ENCODE peak calls at places on chromosome 10, in four cellular contexts. One of them, this sample, is unnamed. For H3K79me1, the result is how much of the 10 kb centered on the place peaks cover.

GRCh38 chr10:95456486-95456885 is 104.7 kb downstream of the SORBS1 start:
- DNase-seq in IMR-90: no peak
- DNase-seq in H9: no peak
- DNase-seq in neuronal stem cell: no peak
- DNase-seq in this sample: peak

GRCh38 chr10:6195376-6195775 is 7.4 kb upstream of the PFKFB3 start:
- DNase-seq in IMR-90: peak
- DNase-seq in H9: no peak
- DNase-seq in neuronal stem cell: no peak
- DNase-seq in this sample: no peak

GRCh38 chr10:62561151-62561550 is 187.0 kb downstream of the ZNF365 start:
- DNase-seq in IMR-90: peak
- DNase-seq in H9: no peak
- DNase-seq in neuronal stem cell: no peak
- DNase-seq in this sample: no peak

GRCh38 chr10:24645784-24646183 is 77.9 kb downstream of the ARHGAP21 start:
- DNase-seq in IMR-90: peak
- DNase-seq in H9: no peak
- DNase-seq in neuronal stem cell: no peak
- DNase-seq in this sample: no peak

GRCh38 chr10:7610651-7611389 is 55.9 kb downstream of the ITIH5 start:
- DNase-seq in IMR-90: peak
- DNase-seq in H9: no peak
- DNase-seq in neuronal stem cell: no peak
- DNase-seq in this sample: peak

GRCh38 chr10:114758331-114758730 is 63.2 kb upstream of the FHIP2A start:
- DNase-seq in IMR-90: peak
- DNase-seq in H9: no peak
- DNase-seq in neuronal stem cell: no peak
- DNase-seq in this sample: no peak

GRCh38 chr10:34405611-34406462 is 409.3 kb downstream of the PARD3 start:
- DNase-seq in IMR-90: peak
- DNase-seq in H9: no peak
- DNase-seq in neuronal stem cell: no peak
- DNase-seq in this sample: no peak

GRCh38 chr10:76881477-76882220 is 756.0 kb downstream of the KCNMA1 start:
- DNase-seq in IMR-90: peak
- DNase-seq in H9: no peak
- DNase-seq in neuronal stem cell: no peak
- DNase-seq in this sample: no peak

GRCh38 chr10:14926061-14926470 is 27.8 kb downstream of the DCLRE1C start:
- DNase-seq in IMR-90: no peak
- DNase-seq in H9: no peak
- DNase-seq in neuronal stem cell: no peak
- DNase-seq in this sample: no peak

GRCh38 chr10:124657806-124658205 is 86.4 kb downstream of the FAM53B start:
- DNase-seq in IMR-90: peak
- DNase-seq in H9: no peak
- DNase-seq in neuronal stem cell: no peak
- DNase-seq in this sample: no peak

GRCh38 chr10:21336476-21337170 is 188.9 kb downstream of the SKIDA1 start:
- DNase-seq in IMR-90: peak
- DNase-seq in H9: peak
- DNase-seq in neuronal stem cell: peak
- DNase-seq in this sample: peak

GRCh38 chr10:97407952-97408248 is 6.8 kb upstream of the RRP12 start:
- DNase-seq in IMR-90: no peak
- DNase-seq in H9: no peak
- DNase-seq in neuronal stem cell: no peak
- DNase-seq in this sample: no peak

GRCh38 chr10:14625210-14625621 is 149.5 kb downstream of the FAM107B start:
- DNase-seq in IMR-90: no peak
- DNase-seq in H9: no peak
- DNase-seq in neuronal stem cell: no peak
- DNase-seq in this sample: no peak

GRCh38 chr10:97095701-97096300 is 90.0 kb downstream of the SLIT1 start:
- DNase-seq in IMR-90: no peak
- DNase-seq in H9: no peak
- DNase-seq in neuronal stem cell: no peak
- DNase-seq in this sample: no peak

GRCh38 chr10:79559726-79560125 is 481 bp downstream of the SFTPA2 start:
- DNase-seq in IMR-90: peak
- DNase-seq in H9: no peak
- DNase-seq in neuronal stem cell: no peak
- DNase-seq in this sample: peak

GRCh38 chr10:26311383-26311940 is 94.9 kb downstream of the GAD2 start:
- DNase-seq in IMR-90: no peak
- DNase-seq in H9: peak
- DNase-seq in neuronal stem cell: no peak
- DNase-seq in this sample: peak

GRCh38 chr10:74738052-74738451 is 88.3 kb upstream of the KAT6B start:
- DNase-seq in IMR-90: peak
- DNase-seq in H9: no peak
- DNase-seq in neuronal stem cell: no peak
- DNase-seq in this sample: peak

GRCh38 chr10:129741280-129741977 is 222.6 kb downstream of the EBF3 start:
- DNase-seq in IMR-90: no peak
- DNase-seq in H9: peak
- DNase-seq in neuronal stem cell: no peak
- DNase-seq in this sample: no peak

GRCh38 chr10:82943142-82943541 is 1068.1 kb downstream of the NRG3 start:
- DNase-seq in IMR-90: no peak
- DNase-seq in H9: no peak
- DNase-seq in neuronal stem cell: no peak
- DNase-seq in this sample: no peak

GRCh38 chr10:5895804-5896203 is 5.8 kb downstream of the FBH1 start:
- DNase-seq in IMR-90: no peak
- DNase-seq in H9: no peak
- DNase-seq in neuronal stem cell: no peak
- DNase-seq in this sample: no peak

GRCh38 chr10:25178411-25178810 is 3.6 kb downstream of the GPR158 start:
- DNase-seq in IMR-90: no peak
- DNase-seq in H9: no peak
- DNase-seq in neuronal stem cell: no peak
- DNase-seq in this sample: no peak

GRCh38 chr10:14004536-14004935 is 326.2 kb downstream of the FRMD4A start:
- DNase-seq in IMR-90: peak
- DNase-seq in H9: no peak
- DNase-seq in neuronal stem cell: no peak
- DNase-seq in this sample: no peak

GRCh38 chr10:71009031-71009605 is 120.8 kb upstream of the PCBD1 start:
- DNase-seq in IMR-90: no peak
- DNase-seq in H9: no peak
- DNase-seq in neuronal stem cell: no peak
- DNase-seq in this sample: no peak

GRCh38 chr10:123521076-123521475 is 145.1 kb upstream of the GPR26 start:
- DNase-seq in IMR-90: no peak
- DNase-seq in H9: no peak
- DNase-seq in neuronal stem cell: no peak
- DNase-seq in this sample: no peak

GRCh38 chr10:91604936-91605534 is 27.8 kb downstream of the PPP1R3C start:
- DNase-seq in IMR-90: peak
- DNase-seq in H9: no peak
- DNase-seq in neuronal stem cell: no peak
- DNase-seq in this sample: no peak

GRCh38 chr10:119658274-119658673 is 7.1 kb downstream of the BAG3 start:
- DNase-seq in IMR-90: peak
- DNase-seq in H9: peak
- DNase-seq in neuronal stem cell: no peak
- DNase-seq in this sample: peak

GRCh38 chr10:57338823-57339558 is 928.7 kb downstream of the IPMK start:
- DNase-seq in IMR-90: peak
- DNase-seq in H9: peak
- DNase-seq in neuronal stem cell: peak
- DNase-seq in this sample: peak

GRCh38 chr10:110042891-110043290 is 35.1 kb downstream of the ADD3 start:
- DNase-seq in IMR-90: no peak
- DNase-seq in H9: no peak
- DNase-seq in neuronal stem cell: no peak
- DNase-seq in this sample: no peak

GRCh38 chr10:124470544-124471449 is 9.2 kb downstream of the LHPP start:
- DNase-seq in IMR-90: no peak
- DNase-seq in H9: no peak
- DNase-seq in neuronal stem cell: no peak
- DNase-seq in this sample: no peak

GRCh38 chr10:127338391-127339108 is 142.2 kb upstream of the INSYN2A start:
- DNase-seq in IMR-90: no peak
- DNase-seq in H9: no peak
- DNase-seq in neuronal stem cell: no peak
- DNase-seq in this sample: no peak

DNA sequence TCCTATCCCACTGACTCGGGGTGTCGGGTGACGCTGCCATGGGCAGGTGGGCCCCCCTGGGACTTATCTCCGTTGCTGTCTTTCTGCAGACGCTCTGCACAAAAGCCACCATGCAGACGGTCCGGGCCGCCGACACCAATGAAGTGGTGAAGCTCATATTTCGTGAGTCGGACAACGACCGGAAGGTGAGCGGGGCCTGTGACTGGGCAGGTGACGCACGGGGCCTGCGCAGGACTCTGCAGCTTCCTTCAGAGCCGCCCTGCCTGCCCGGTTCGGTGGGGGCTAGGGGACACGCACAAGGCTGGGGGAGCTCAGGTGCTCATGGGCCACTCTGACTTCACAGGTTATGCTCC is 36.5 kb downstream of the NKX6-2 start:
- DNase-seq in IMR-90: no peak
- DNase-seq in H9: no peak
- DNase-seq in neuronal stem cell: no peak
- DNase-seq in this sample: no peak
- H4K8ac ChIP-seq in IMR-90: no peak
- H4K8ac ChIP-seq in H9: no peak
- H4K8ac ChIP-seq in neuronal stem cell: no peak
- H4K8ac ChIP-seq in this sample: no peak

GRCh38 chr10:122045212-122045611 is 56.2 kb downstream of the TACC2 start:
- DNase-seq in IMR-90: no peak
- DNase-seq in H9: no peak
- DNase-seq in neuronal stem cell: no peak
- DNase-seq in this sample: no peak
- H2BK120ac ChIP-seq in IMR-90: no peak
- H2BK120ac ChIP-seq in H9: no peak
- H2BK120ac ChIP-seq in neuronal stem cell: no peak
- H2BK120ac ChIP-seq in this sample: no peak

GRCh38 chr10:69331161-69331560 is 52.9 kb downstream of the HK1 start:
- DNase-seq in IMR-90: no peak
- DNase-seq in H9: no peak
- DNase-seq in neuronal stem cell: no peak
- DNase-seq in this sample: no peak

GRCh38 chr10:69334258-69335062 is 56.2 kb downstream of the HK1 start:
- DNase-seq in IMR-90: no peak
- DNase-seq in H9: peak
- DNase-seq in neuronal stem cell: no peak
- DNase-seq in this sample: peak

GRCh38 chr10:69332278-69333010 is 54.1 kb downstream of the HK1 start:
- DNase-seq in IMR-90: no peak
- DNase-seq in H9: no peak
- DNase-seq in neuronal stem cell: no peak
- DNase-seq in this sample: no peak

GRCh38 chr10:69335063-69335587 is 56.8 kb downstream of the HK1 start:
- DNase-seq in IMR-90: no peak
- DNase-seq in H9: no peak
- DNase-seq in neuronal stem cell: no peak
- DNase-seq in this sample: no peak

GRCh38 chr10:69333205-69333604 is 54.9 kb downstream of the HK1 start:
- DNase-seq in IMR-90: no peak
- DNase-seq in H9: peak
- DNase-seq in neuronal stem cell: no peak
- DNase-seq in this sample: peak
- H3K79me1 ChIP-seq in IMR-90: under half
- H3K79me1 ChIP-seq in H9: under half
- H3K79me1 ChIP-seq in neuronal stem cell: under half
- H3K79me1 ChIP-seq in this sample: under half

DNA sequence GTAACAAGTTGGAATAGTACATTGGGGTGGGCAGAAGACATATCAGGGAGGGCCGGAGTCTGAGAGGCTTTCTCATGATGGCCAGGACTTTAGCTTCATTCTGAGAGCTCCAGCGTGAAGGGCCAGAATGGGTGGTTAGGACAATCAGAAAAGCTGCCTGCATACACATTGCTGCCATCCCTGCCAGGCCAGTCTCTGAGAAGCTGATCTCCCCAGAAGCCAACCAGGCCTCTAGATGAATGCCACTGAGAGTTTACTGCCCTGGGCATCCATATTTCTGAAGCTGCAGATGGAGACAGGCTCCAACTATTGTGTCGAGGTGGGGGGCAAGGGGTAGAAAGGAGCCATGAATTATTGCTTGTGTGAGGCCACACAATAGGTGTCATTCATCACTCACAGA is 32.0 kb upstream of the ARHGAP22 start:
- DNase-seq in IMR-90: no peak
- DNase-seq in H9: no peak
- DNase-seq in neuronal stem cell: no peak
- DNase-seq in this sample: no peak
- H4K8ac ChIP-seq in IMR-90: no peak
- H4K8ac ChIP-seq in H9: no peak
- H4K8ac ChIP-seq in neuronal stem cell: no peak
- H4K8ac ChIP-seq in this sample: no peak

GRCh38 chr10:77940627-77941026 is 14.1 kb upstream of the DLG5 start:
- DNase-seq in IMR-90: no peak
- DNase-seq in H9: no peak
- DNase-seq in neuronal stem cell: no peak
- DNase-seq in this sample: no peak
- H2BK120ac ChIP-seq in IMR-90: peak
- H2BK120ac ChIP-seq in H9: no peak
- H2BK120ac ChIP-seq in neuronal stem cell: no peak
- H2BK120ac ChIP-seq in this sample: peak

GRCh38 chr10:3781458-3782098 is 3.4 kb downstream of the KLF6 start:
- DNase-seq in IMR-90: peak
- DNase-seq in H9: peak
- DNase-seq in neuronal stem cell: no peak
- DNase-seq in this sample: peak

GRCh38 chr10:3783721-3784432 is 1.1 kb downstream of the KLF6 start:
- DNase-seq in IMR-90: peak
- DNase-seq in H9: peak
- DNase-seq in neuronal stem cell: peak
- DNase-seq in this sample: peak

GRCh38 chr10:3783313-3783689 is 1.7 kb downstream of the KLF6 start:
- DNase-seq in IMR-90: peak
- DNase-seq in H9: peak
- DNase-seq in neuronal stem cell: no peak
- DNase-seq in this sample: peak

GRCh38 chr10:3782099-3782455 is 2.9 kb downstream of the KLF6 start:
- DNase-seq in IMR-90: no peak
- DNase-seq in H9: no peak
- DNase-seq in neuronal stem cell: no peak
- DNase-seq in this sample: no peak

GRCh38 chr10:3782456-3783312 is 2.3 kb downstream of the KLF6 start:
- DNase-seq in IMR-90: peak
- DNase-seq in H9: peak
- DNase-seq in neuronal stem cell: no peak
- DNase-seq in this sample: peak
- H3K79me1 ChIP-seq in IMR-90: under half
- H3K79me1 ChIP-seq in H9: under half
- H3K79me1 ChIP-seq in neuronal stem cell: under half
- H3K79me1 ChIP-seq in this sample: under half

This sample was measured in mesendoderm.